ENCODE peak calls at places on chromosomes 11 and 22, in five cellular contexts. One of them, this sample, is unnamed.

GRCh38 chr11:38169286-38169685 is 1571.2 kb upstream of the RAG2 start:
- DNase-seq in LoVo: peak
- DNase-seq in activated gamma-delta T cell: no peak
- DNase-seq in HEK293T: no peak
- DNase-seq in T-helper 2 cell: no peak
- DNase-seq in this sample: no peak

GRCh38 chr22:38315801-38316339 is 1.4 kb downstream of the CSNK1E start:
- DNase-seq in activated gamma-delta T cell: no peak
- DNase-seq in T-helper 2 cell: no peak
- DNase-seq in LoVo: no peak
- DNase-seq in HEK293T: no peak
- DNase-seq in this sample: peak

GRCh38 chr11:123100378-123101085 is 38.6 kb upstream of the HSPA8 start:
- DNase-seq in T-helper 2 cell: no peak
- DNase-seq in LoVo: no peak
- DNase-seq in activated gamma-delta T cell: no peak
- DNase-seq in HEK293T: no peak
- DNase-seq in this sample: no peak

GRCh38 chr11:108961095-108961494 is 296.2 kb downstream of the DDX10 start:
- DNase-seq in T-helper 2 cell: no peak
- DNase-seq in LoVo: no peak
- DNase-seq in HEK293T: no peak
- DNase-seq in activated gamma-delta T cell: no peak
- DNase-seq in this sample: no peak

GRCh38 chr22:20010307-20011122 is 6.1 kb downstream of the ARVCF start:
- DNase-seq in LoVo: no peak
- DNase-seq in HEK293T: no peak
- DNase-seq in activated gamma-delta T cell: no peak
- DNase-seq in T-helper 2 cell: no peak
- DNase-seq in this sample: no peak

GRCh38 chr11:130865091-130865771 is 51.0 kb downstream of the SNX19 start:
- DNase-seq in HEK293T: no peak
- DNase-seq in LoVo: no peak
- DNase-seq in activated gamma-delta T cell: no peak
- DNase-seq in T-helper 2 cell: no peak
- DNase-seq in this sample: no peak

GRCh38 chr11:133818302-133818701 is 27.0 kb downstream of the SPATA19 start:
- DNase-seq in T-helper 2 cell: no peak
- DNase-seq in activated gamma-delta T cell: no peak
- DNase-seq in HEK293T: no peak
- DNase-seq in LoVo: no peak
- DNase-seq in this sample: no peak

GRCh38 chr22:39598017-39598965 is 27.7 kb downstream of the CACNA1I start:
- DNase-seq in HEK293T: peak
- DNase-seq in LoVo: peak
- DNase-seq in activated gamma-delta T cell: peak
- DNase-seq in T-helper 2 cell: peak
- DNase-seq in this sample: peak

GRCh38 chr11:75219869-75220268 is 20.7 kb upstream of the TPBGL start:
- DNase-seq in T-helper 2 cell: no peak
- DNase-seq in LoVo: no peak
- DNase-seq in HEK293T: no peak
- DNase-seq in activated gamma-delta T cell: no peak
- DNase-seq in this sample: no peak